ENCODE peak calls at places on chromosomes 13 and 19, in six cellular contexts. One of them, this sample, is unnamed.

GRCh38 chr19:17475541-17476115 is 5.3 kb downstream of the SLC27A1 start:
- DNase-seq in left ventricle myocardium inferior: peak; percentile 67
- DNase-seq in fibroblast of lung: peak; percentile 75
- DNase-seq in fibroblast of mammary gland: peak; percentile 20
- DNase-seq in adrenal gland: peak; percentile 48
- DNase-seq in HCT116: peak; percentile 69
- DNase-seq in this sample: no peak

GRCh38 chr13:92769064-92769463 is 457.5 kb upstream of the GPC6 start:
- DNase-seq in adrenal gland: no peak
- DNase-seq in fibroblast of mammary gland: peak; percentile 30
- DNase-seq in left ventricle myocardium inferior: no peak
- DNase-seq in fibroblast of lung: no peak
- DNase-seq in HCT116: no peak
- DNase-seq in this sample: peak; percentile 57

GRCh38 chr13:24284876-24285275 is 24.5 kb upstream of the C1QTNF9 start:
- DNase-seq in adrenal gland: no peak
- DNase-seq in fibroblast of lung: peak; percentile 4
- DNase-seq in left ventricle myocardium inferior: no peak
- DNase-seq in fibroblast of mammary gland: no peak
- DNase-seq in HCT116: no peak
- DNase-seq in this sample: no peak

GRCh38 chr19:2337329-2337707 is 8.8 kb downstream of the SPPL2B start:
- DNase-seq in fibroblast of mammary gland: peak; percentile 74
- DNase-seq in adrenal gland: no peak
- DNase-seq in left ventricle myocardium inferior: no peak
- DNase-seq in fibroblast of lung: peak; percentile 59
- DNase-seq in HCT116: no peak
- DNase-seq in this sample: peak; percentile 75

GRCh38 chr19:40702337-40703012 is 12.0 kb upstream of the NUMBL start:
- DNase-seq in fibroblast of lung: peak; percentile 26
- DNase-seq in left ventricle myocardium inferior: peak; percentile 66
- DNase-seq in HCT116: no peak
- DNase-seq in adrenal gland: no peak
- DNase-seq in fibroblast of mammary gland: no peak
- DNase-seq in this sample: peak; percentile 45

GRCh38 chr19:29508181-29508580 is 17.6 kb upstream of the VSTM2B start:
- DNase-seq in fibroblast of lung: no peak
- DNase-seq in left ventricle myocardium inferior: no peak
- DNase-seq in HCT116: no peak
- DNase-seq in fibroblast of mammary gland: no peak
- DNase-seq in adrenal gland: no peak
- DNase-seq in this sample: no peak

GRCh38 chr13:93145199-93145598 is 81.4 kb upstream of the GPC6 start:
- DNase-seq in adrenal gland: no peak
- DNase-seq in fibroblast of lung: no peak
- DNase-seq in fibroblast of mammary gland: no peak
- DNase-seq in left ventricle myocardium inferior: no peak
- DNase-seq in HCT116: no peak
- DNase-seq in this sample: no peak

GRCh38 chr13:29702912-29703351 is 107.4 kb upstream of the SLC7A1 start:
- DNase-seq in fibroblast of mammary gland: peak; percentile 93
- DNase-seq in fibroblast of lung: peak; percentile 92
- DNase-seq in left ventricle myocardium inferior: peak; percentile 28
- DNase-seq in HCT116: no peak
- DNase-seq in adrenal gland: no peak
- DNase-seq in this sample: peak; percentile 98

GRCh38 chr19:1076951-1077350 is 10.0 kb downstream of the ARHGAP45 start:
- DNase-seq in fibroblast of mammary gland: no peak
- DNase-seq in fibroblast of lung: no peak
- DNase-seq in adrenal gland: peak; percentile 60
- DNase-seq in left ventricle myocardium inferior: peak; percentile 67
- DNase-seq in HCT116: no peak
- DNase-seq in this sample: no peak

GRCh38 chr13:111046590-111047141 is 68.4 kb upstream of the ARHGEF7 start:
- DNase-seq in adrenal gland: peak; percentile 31
- DNase-seq in fibroblast of mammary gland: peak; percentile 60
- DNase-seq in left ventricle myocardium inferior: no peak
- DNase-seq in fibroblast of lung: peak; percentile 15
- DNase-seq in HCT116: no peak
- DNase-seq in this sample: peak; percentile 71

GRCh38 chr19:29417048-29417447 is 108.7 kb upstream of the VSTM2B start:
- DNase-seq in left ventricle myocardium inferior: no peak
- DNase-seq in fibroblast of mammary gland: no peak
- DNase-seq in adrenal gland: no peak
- DNase-seq in HCT116: no peak
- DNase-seq in fibroblast of lung: no peak
- DNase-seq in this sample: no peak

GRCh38 chr19:49366110-49366509 is 2.4 kb downstream of the DKKL1 start:
- DNase-seq in adrenal gland: no peak
- DNase-seq in fibroblast of lung: no peak
- DNase-seq in HCT116: no peak
- DNase-seq in left ventricle myocardium inferior: no peak
- DNase-seq in fibroblast of mammary gland: no peak
- DNase-seq in this sample: no peak

GRCh38 chr19:51022526-51022925 is 3.0 kb upstream of the KLK10 start:
- DNase-seq in left ventricle myocardium inferior: no peak
- DNase-seq in fibroblast of lung: no peak
- DNase-seq in HCT116: no peak
- DNase-seq in fibroblast of mammary gland: no peak
- DNase-seq in adrenal gland: no peak
- DNase-seq in this sample: no peak

GRCh38 chr19:2259331-2259730 is 3.1 kb upstream of the JSRP1 start:
- DNase-seq in left ventricle myocardium inferior: no peak
- DNase-seq in HCT116: no peak
- DNase-seq in fibroblast of lung: no peak
- DNase-seq in adrenal gland: no peak
- DNase-seq in fibroblast of mammary gland: peak; percentile 48
- DNase-seq in this sample: no peak

GRCh38 chr19:13102666-13103584 is at the start of gene LYL1:
- DNase-seq in left ventricle myocardium inferior: peak; percentile 87
- DNase-seq in HCT116: no peak
- DNase-seq in fibroblast of mammary gland: no peak
- DNase-seq in adrenal gland: peak; percentile 76
- DNase-seq in fibroblast of lung: peak; percentile 39
- DNase-seq in this sample: peak; percentile 67

GRCh38 chr13:94431569-94431968 is 47.9 kb downstream of the DCT start:
- DNase-seq in HCT116: no peak
- DNase-seq in adrenal gland: no peak
- DNase-seq in left ventricle myocardium inferior: no peak
- DNase-seq in fibroblast of mammary gland: peak; percentile 43
- DNase-seq in fibroblast of lung: no peak
- DNase-seq in this sample: no peak

GRCh38 chr19:14006766-14007562 is 844 bp upstream of the RFX1 start:
- DNase-seq in fibroblast of lung: no peak
- DNase-seq in fibroblast of mammary gland: no peak
- DNase-seq in HCT116: no peak
- DNase-seq in adrenal gland: no peak
- DNase-seq in left ventricle myocardium inferior: peak; percentile 87
- DNase-seq in this sample: no peak

DNA sequence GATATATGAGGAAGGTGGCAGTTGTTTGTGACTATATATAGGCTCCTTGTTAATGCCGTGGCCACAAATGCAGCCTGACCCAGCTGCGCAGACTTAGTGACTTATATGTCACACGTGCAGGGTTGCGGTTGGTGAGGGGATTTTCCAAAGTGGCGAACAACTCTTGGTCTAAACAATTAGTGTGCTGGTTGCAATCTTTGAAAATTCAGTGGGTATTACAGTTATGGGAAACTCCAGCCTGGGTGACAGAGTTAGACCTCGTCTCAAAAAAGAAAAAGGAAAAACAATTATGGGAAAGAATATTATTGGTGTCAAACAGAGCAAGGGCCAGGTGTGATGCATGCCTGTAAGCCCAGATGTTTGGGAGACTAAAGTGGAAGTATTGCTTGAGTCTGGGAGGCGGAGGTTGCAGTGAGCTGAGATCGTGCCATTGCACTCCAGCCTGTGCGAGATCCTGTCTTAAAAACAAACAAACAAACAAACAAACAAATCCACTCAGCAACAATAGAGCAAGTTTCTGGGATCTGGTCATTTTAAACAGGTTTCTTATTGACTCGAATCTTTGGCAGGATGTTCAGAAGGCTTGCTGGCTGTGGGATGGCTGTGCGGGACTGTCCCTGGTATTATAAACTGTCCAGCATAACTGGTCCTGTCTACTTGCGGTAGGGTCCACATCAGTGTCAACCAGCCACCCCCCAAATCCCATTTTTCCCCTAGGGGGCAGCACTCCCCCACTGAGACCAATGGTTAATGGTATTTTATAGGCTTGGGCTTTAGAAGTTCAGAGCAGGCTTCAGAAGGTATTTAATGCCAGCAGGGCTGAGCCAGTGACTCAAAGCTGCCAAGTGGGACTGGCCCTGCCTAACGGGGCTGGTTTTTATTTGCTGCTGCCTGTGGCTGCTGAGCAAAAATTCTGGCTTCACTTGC is 15.4 kb downstream of the RELB start:
- DNase-seq in left ventricle myocardium inferior: peak; percentile 40
- DNase-seq in HCT116: peak; percentile 42
- DNase-seq in fibroblast of mammary gland: peak; percentile 81
- DNase-seq in adrenal gland: peak; percentile 78
- DNase-seq in fibroblast of lung: peak; percentile 63
- DNase-seq in this sample: peak; percentile 75
- TF ChIP-seq CTCF in left ventricle myocardium inferior: peak; percentile 70
- TF ChIP-seq CTCF in HCT116: peak; percentile 86
- TF ChIP-seq CTCF in fibroblast of mammary gland: peak; percentile 78
- TF ChIP-seq CTCF in adrenal gland: peak; percentile 64
- TF ChIP-seq CTCF in fibroblast of lung: peak; percentile 73
- TF ChIP-seq CTCF in this sample: peak; percentile 81

GRCh38 chr13:88590574-88590973 is 919.4 kb downstream of the SLITRK5 start:
- DNase-seq in fibroblast of lung: no peak
- DNase-seq in adrenal gland: no peak
- DNase-seq in fibroblast of mammary gland: no peak
- DNase-seq in left ventricle myocardium inferior: no peak
- DNase-seq in HCT116: no peak
- DNase-seq in this sample: no peak
- TF ChIP-seq CTCF in fibroblast of lung: no peak
- TF ChIP-seq CTCF in adrenal gland: no peak
- TF ChIP-seq CTCF in fibroblast of mammary gland: no peak
- TF ChIP-seq CTCF in left ventricle myocardium inferior: no peak
- TF ChIP-seq CTCF in HCT116: no peak
- TF ChIP-seq CTCF in this sample: no peak

DNA sequence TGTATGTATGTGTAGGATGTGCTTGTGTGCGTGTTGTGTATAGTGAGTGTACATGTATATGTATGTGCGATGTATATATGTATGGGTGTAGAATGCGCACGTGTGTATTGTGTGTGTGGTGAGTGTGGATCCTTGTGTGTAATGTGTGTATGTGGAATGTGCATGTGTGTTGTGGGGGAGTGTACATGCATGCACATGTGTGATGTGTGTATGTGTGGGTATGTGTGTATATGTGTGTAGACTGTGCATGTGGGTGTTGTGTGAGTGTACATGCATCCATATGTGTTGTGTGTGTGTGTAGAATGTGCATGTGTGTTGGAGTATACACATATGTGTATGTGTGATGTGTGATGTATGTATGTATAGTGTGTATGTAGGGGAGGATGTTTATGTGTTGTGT is 18.0 kb upstream of the SPACA7 start:
- DNase-seq in left ventricle myocardium inferior: no peak
- DNase-seq in HCT116: no peak
- DNase-seq in fibroblast of mammary gland: no peak
- DNase-seq in adrenal gland: no peak
- DNase-seq in fibroblast of lung: no peak
- DNase-seq in this sample: no peak
- TF ChIP-seq CTCF in left ventricle myocardium inferior: no peak
- TF ChIP-seq CTCF in HCT116: no peak
- TF ChIP-seq CTCF in fibroblast of mammary gland: no peak
- TF ChIP-seq CTCF in adrenal gland: no peak
- TF ChIP-seq CTCF in fibroblast of lung: no peak
- TF ChIP-seq CTCF in this sample: no peak

GRCh38 chr19:7968008-7968795 is 24.7 kb upstream of the TIMM44 start:
- DNase-seq in adrenal gland: no peak
- DNase-seq in left ventricle myocardium inferior: no peak
- DNase-seq in HCT116: no peak
- DNase-seq in fibroblast of mammary gland: no peak
- DNase-seq in fibroblast of lung: no peak
- DNase-seq in this sample: no peak

GRCh38 chr19:7968796-7969559 is 25.5 kb upstream of the TIMM44 start:
- DNase-seq in fibroblast of mammary gland: peak; percentile 17
- DNase-seq in adrenal gland: no peak
- DNase-seq in HCT116: no peak
- DNase-seq in fibroblast of lung: no peak
- DNase-seq in left ventricle myocardium inferior: no peak
- DNase-seq in this sample: peak; percentile 10

GRCh38 chr19:7969560-7969949 is 26.1 kb upstream of the TIMM44 start:
- DNase-seq in left ventricle myocardium inferior: no peak
- DNase-seq in adrenal gland: no peak
- DNase-seq in HCT116: no peak
- DNase-seq in fibroblast of lung: no peak
- DNase-seq in fibroblast of mammary gland: no peak
- DNase-seq in this sample: no peak

GRCh38 chr19:7971553-7972520 is 28.4 kb upstream of the TIMM44 start:
- DNase-seq in fibroblast of lung: no peak
- DNase-seq in fibroblast of mammary gland: no peak
- DNase-seq in left ventricle myocardium inferior: no peak
- DNase-seq in HCT116: no peak
- DNase-seq in adrenal gland: no peak
- DNase-seq in this sample: no peak

DNA sequence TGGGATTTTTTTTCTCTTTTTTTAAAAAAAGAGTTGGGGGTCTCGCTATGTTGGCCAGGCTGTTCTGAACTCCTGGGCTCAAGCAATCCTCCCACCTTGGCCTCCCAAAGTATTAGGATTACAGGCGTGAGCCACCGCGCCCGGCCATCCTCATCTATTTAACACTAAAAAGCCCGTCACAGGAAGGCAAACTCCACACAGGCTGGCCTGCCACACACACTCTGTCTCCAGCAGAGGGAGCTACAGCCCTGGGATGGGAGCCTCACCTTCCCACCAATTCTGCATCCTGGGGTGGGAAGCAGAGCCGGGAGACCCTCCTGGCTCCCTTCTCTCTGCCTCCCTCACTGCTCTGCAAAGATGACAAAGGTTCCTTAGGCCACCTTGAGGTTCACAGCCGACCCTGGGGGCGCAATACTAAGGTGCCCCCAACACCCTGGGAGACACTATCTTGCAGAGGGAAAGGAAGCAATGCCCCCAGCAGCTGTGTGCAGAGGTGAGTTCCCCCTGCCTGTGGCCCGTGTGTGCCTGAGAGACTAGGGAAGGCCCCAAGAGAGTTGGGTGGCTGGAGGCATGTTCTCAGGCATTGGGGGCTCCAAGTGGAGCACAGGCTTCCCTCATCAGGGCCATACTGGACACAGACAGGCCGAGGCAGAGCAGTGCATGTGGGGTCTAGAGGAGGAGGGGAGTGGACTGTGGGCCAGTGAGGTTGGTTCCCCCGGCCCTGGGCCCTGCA is 27.4 kb upstream of the TIMM44 start:
- DNase-seq in fibroblast of lung: peak; percentile 14
- DNase-seq in adrenal gland: no peak
- DNase-seq in fibroblast of mammary gland: peak; percentile 52
- DNase-seq in HCT116: peak; percentile 8
- DNase-seq in left ventricle myocardium inferior: no peak
- DNase-seq in this sample: peak; percentile 38
- TF ChIP-seq CTCF in fibroblast of lung: peak; percentile 82
- TF ChIP-seq CTCF in adrenal gland: peak; percentile 71
- TF ChIP-seq CTCF in fibroblast of mammary gland: peak; percentile 78
- TF ChIP-seq CTCF in HCT116: peak; percentile 81
- TF ChIP-seq CTCF in left ventricle myocardium inferior: peak; percentile 78
- TF ChIP-seq CTCF in this sample: peak; percentile 87

GRCh38 chr13:39373108-39373507 is 229.9 kb downstream of the LHFPL6 start:
- DNase-seq in HCT116: no peak
- DNase-seq in fibroblast of mammary gland: no peak
- DNase-seq in adrenal gland: no peak
- DNase-seq in fibroblast of lung: no peak
- DNase-seq in left ventricle myocardium inferior: no peak
- DNase-seq in this sample: no peak
- TF ChIP-seq CTCF in HCT116: no peak
- TF ChIP-seq CTCF in fibroblast of mammary gland: no peak
- TF ChIP-seq CTCF in adrenal gland: no peak
- TF ChIP-seq CTCF in fibroblast of lung: no peak
- TF ChIP-seq CTCF in left ventricle myocardium inferior: no peak
- TF ChIP-seq CTCF in this sample: no peak